ENCODE peak calls at places on chromosomes 1 and 21, in four cellular contexts. One of them, this sample, is unnamed.
A peak's percentile ranks its signal among the peaks of the same experiment; 100 is the strongest.

GRCh38 chr1:183255073-183255472 is 69.0 kb downstream of the LAMC2 start:
- DNase-seq in stimulated activated CD8-positive, alpha-beta memory T cell treated with anti-CD3 and anti-CD28 coated beads, Interleukin-15, amount 100 ng/mL, for 1 hour: no peak
- DNase-seq in NCI-H1092: no peak
- DNase-seq in activated CD4-positive, alpha-beta T cell treated with anti-CD3 and anti-CD28 coated beads, Interleukin-2, amount 50 U/mL, for 48 hours: no peak
- DNase-seq in this sample: no peak

GRCh38 chr1:59323879-59324278 is 27.0 kb downstream of the FGGY start:
- DNase-seq in stimulated activated CD8-positive, alpha-beta memory T cell treated with anti-CD3 and anti-CD28 coated beads, Interleukin-15, amount 100 ng/mL, for 1 hour: no peak
- DNase-seq in NCI-H1092: no peak
- DNase-seq in activated CD4-positive, alpha-beta T cell treated with anti-CD3 and anti-CD28 coated beads, Interleukin-2, amount 50 U/mL, for 48 hours: no peak
- DNase-seq in this sample: no peak

GRCh38 chr1:244322791-244323521 is 128.8 kb downstream of the ADSS2 start:
- DNase-seq in stimulated activated CD8-positive, alpha-beta memory T cell treated with anti-CD3 and anti-CD28 coated beads, Interleukin-15, amount 100 ng/mL, for 1 hour: no peak
- DNase-seq in NCI-H1092: no peak
- DNase-seq in activated CD4-positive, alpha-beta T cell treated with anti-CD3 and anti-CD28 coated beads, Interleukin-2, amount 50 U/mL, for 48 hours: no peak
- DNase-seq in this sample: no peak

GRCh38 chr21:45542242-45542666 is at the start of gene SLC19A1:
- DNase-seq in activated CD4-positive, alpha-beta T cell treated with anti-CD3 and anti-CD28 coated beads, Interleukin-2, amount 50 U/mL, for 48 hours: peak; percentile 75
- DNase-seq in NCI-H1092: peak; percentile 52
- DNase-seq in stimulated activated CD8-positive, alpha-beta memory T cell treated with anti-CD3 and anti-CD28 coated beads, Interleukin-15, amount 100 ng/mL, for 1 hour: peak; percentile 34
- DNase-seq in this sample: peak; percentile 53

GRCh38 chr1:104182251-104182650 is 432.6 kb downstream of the AMY1C start:
- DNase-seq in stimulated activated CD8-positive, alpha-beta memory T cell treated with anti-CD3 and anti-CD28 coated beads, Interleukin-15, amount 100 ng/mL, for 1 hour: no peak
- DNase-seq in NCI-H1092: no peak
- DNase-seq in activated CD4-positive, alpha-beta T cell treated with anti-CD3 and anti-CD28 coated beads, Interleukin-2, amount 50 U/mL, for 48 hours: no peak
- DNase-seq in this sample: no peak

GRCh38 chr1:218350909-218351616 is 5.9 kb downstream of the TGFB2 start:
- DNase-seq in stimulated activated CD8-positive, alpha-beta memory T cell treated with anti-CD3 and anti-CD28 coated beads, Interleukin-15, amount 100 ng/mL, for 1 hour: no peak
- DNase-seq in NCI-H1092: no peak
- DNase-seq in activated CD4-positive, alpha-beta T cell treated with anti-CD3 and anti-CD28 coated beads, Interleukin-2, amount 50 U/mL, for 48 hours: no peak
- DNase-seq in this sample: no peak

GRCh38 chr1:119327066-119327435 is 41.5 kb upstream of the HAO2 start:
- DNase-seq in activated CD4-positive, alpha-beta T cell treated with anti-CD3 and anti-CD28 coated beads, Interleukin-2, amount 50 U/mL, for 48 hours: no peak
- DNase-seq in NCI-H1092: no peak
- DNase-seq in stimulated activated CD8-positive, alpha-beta memory T cell treated with anti-CD3 and anti-CD28 coated beads, Interleukin-15, amount 100 ng/mL, for 1 hour: no peak
- DNase-seq in this sample: no peak

GRCh38 chr1:226154593-226154992 is 31.9 kb downstream of the ACBD3 start:
- DNase-seq in NCI-H1092: no peak
- DNase-seq in stimulated activated CD8-positive, alpha-beta memory T cell treated with anti-CD3 and anti-CD28 coated beads, Interleukin-15, amount 100 ng/mL, for 1 hour: no peak
- DNase-seq in activated CD4-positive, alpha-beta T cell treated with anti-CD3 and anti-CD28 coated beads, Interleukin-2, amount 50 U/mL, for 48 hours: no peak
- DNase-seq in this sample: no peak

GRCh38 chr1:37038703-37039093 is 4.4 kb upstream of the GRIK3 start:
- DNase-seq in NCI-H1092: peak; percentile 99
- DNase-seq in activated CD4-positive, alpha-beta T cell treated with anti-CD3 and anti-CD28 coated beads, Interleukin-2, amount 50 U/mL, for 48 hours: no peak
- DNase-seq in stimulated activated CD8-positive, alpha-beta memory T cell treated with anti-CD3 and anti-CD28 coated beads, Interleukin-15, amount 100 ng/mL, for 1 hour: no peak
- DNase-seq in this sample: no peak

GRCh38 chr1:44672956-44673674 is 1.2 kb downstream of the TMEM53 start:
- DNase-seq in NCI-H1092: no peak
- DNase-seq in stimulated activated CD8-positive, alpha-beta memory T cell treated with anti-CD3 and anti-CD28 coated beads, Interleukin-15, amount 100 ng/mL, for 1 hour: no peak
- DNase-seq in activated CD4-positive, alpha-beta T cell treated with anti-CD3 and anti-CD28 coated beads, Interleukin-2, amount 50 U/mL, for 48 hours: no peak
- DNase-seq in this sample: no peak

GRCh38 chr1:32394890-32395415 is 712 bp upstream of the BSDC1 start:
- DNase-seq in stimulated activated CD8-positive, alpha-beta memory T cell treated with anti-CD3 and anti-CD28 coated beads, Interleukin-15, amount 100 ng/mL, for 1 hour: no peak
- DNase-seq in activated CD4-positive, alpha-beta T cell treated with anti-CD3 and anti-CD28 coated beads, Interleukin-2, amount 50 U/mL, for 48 hours: no peak
- DNase-seq in NCI-H1092: peak; percentile 33
- DNase-seq in this sample: peak; percentile 16

GRCh38 chr1:55421317-55421716 is 206.2 kb upstream of the USP24 start:
- DNase-seq in activated CD4-positive, alpha-beta T cell treated with anti-CD3 and anti-CD28 coated beads, Interleukin-2, amount 50 U/mL, for 48 hours: no peak
- DNase-seq in stimulated activated CD8-positive, alpha-beta memory T cell treated with anti-CD3 and anti-CD28 coated beads, Interleukin-15, amount 100 ng/mL, for 1 hour: no peak
- DNase-seq in NCI-H1092: no peak
- DNase-seq in this sample: no peak

GRCh38 chr1:201636581-201636980 is 97.7 kb downstream of the NAV1 start:
- DNase-seq in stimulated activated CD8-positive, alpha-beta memory T cell treated with anti-CD3 and anti-CD28 coated beads, Interleukin-15, amount 100 ng/mL, for 1 hour: no peak
- DNase-seq in NCI-H1092: no peak
- DNase-seq in activated CD4-positive, alpha-beta T cell treated with anti-CD3 and anti-CD28 coated beads, Interleukin-2, amount 50 U/mL, for 48 hours: no peak
- DNase-seq in this sample: no peak

GRCh38 chr1:152347116-152347728 is 12.6 kb downstream of the FLG2 start:
- DNase-seq in stimulated activated CD8-positive, alpha-beta memory T cell treated with anti-CD3 and anti-CD28 coated beads, Interleukin-15, amount 100 ng/mL, for 1 hour: peak; percentile 25
- DNase-seq in NCI-H1092: no peak
- DNase-seq in activated CD4-positive, alpha-beta T cell treated with anti-CD3 and anti-CD28 coated beads, Interleukin-2, amount 50 U/mL, for 48 hours: peak; percentile 8
- DNase-seq in this sample: peak; percentile 46

GRCh38 chr1:36096500-36097412 is 8.1 kb downstream of the ADPRS start:
- DNase-seq in NCI-H1092: no peak
- DNase-seq in activated CD4-positive, alpha-beta T cell treated with anti-CD3 and anti-CD28 coated beads, Interleukin-2, amount 50 U/mL, for 48 hours: no peak
- DNase-seq in stimulated activated CD8-positive, alpha-beta memory T cell treated with anti-CD3 and anti-CD28 coated beads, Interleukin-15, amount 100 ng/mL, for 1 hour: no peak
- DNase-seq in this sample: no peak

GRCh38 chr1:84668185-84668584 is 22.1 kb downstream of the SSX2IP start:
- DNase-seq in NCI-H1092: no peak
- DNase-seq in activated CD4-positive, alpha-beta T cell treated with anti-CD3 and anti-CD28 coated beads, Interleukin-2, amount 50 U/mL, for 48 hours: no peak
- DNase-seq in stimulated activated CD8-positive, alpha-beta memory T cell treated with anti-CD3 and anti-CD28 coated beads, Interleukin-15, amount 100 ng/mL, for 1 hour: no peak
- DNase-seq in this sample: no peak

GRCh38 chr1:1273152-1273534 is 511 bp downstream of the UBE2J2 start:
- DNase-seq in stimulated activated CD8-positive, alpha-beta memory T cell treated with anti-CD3 and anti-CD28 coated beads, Interleukin-15, amount 100 ng/mL, for 1 hour: no peak
- DNase-seq in activated CD4-positive, alpha-beta T cell treated with anti-CD3 and anti-CD28 coated beads, Interleukin-2, amount 50 U/mL, for 48 hours: no peak
- DNase-seq in NCI-H1092: no peak
- DNase-seq in this sample: no peak

GRCh38 chr1:212119397-212119837 is 83.9 kb downstream of the DTL start:
- DNase-seq in NCI-H1092: no peak
- DNase-seq in stimulated activated CD8-positive, alpha-beta memory T cell treated with anti-CD3 and anti-CD28 coated beads, Interleukin-15, amount 100 ng/mL, for 1 hour: no peak
- DNase-seq in activated CD4-positive, alpha-beta T cell treated with anti-CD3 and anti-CD28 coated beads, Interleukin-2, amount 50 U/mL, for 48 hours: no peak
- DNase-seq in this sample: no peak

GRCh38 chr1:61000327-61000726 is 82.0 kb upstream of the NFIA start:
- DNase-seq in NCI-H1092: no peak
- DNase-seq in stimulated activated CD8-positive, alpha-beta memory T cell treated with anti-CD3 and anti-CD28 coated beads, Interleukin-15, amount 100 ng/mL, for 1 hour: no peak
- DNase-seq in activated CD4-positive, alpha-beta T cell treated with anti-CD3 and anti-CD28 coated beads, Interleukin-2, amount 50 U/mL, for 48 hours: no peak
- DNase-seq in this sample: no peak

GRCh38 chr1:184791199-184791935 is 36.7 kb upstream of the EDEM3 start:
- DNase-seq in NCI-H1092: no peak
- DNase-seq in activated CD4-positive, alpha-beta T cell treated with anti-CD3 and anti-CD28 coated beads, Interleukin-2, amount 50 U/mL, for 48 hours: no peak
- DNase-seq in stimulated activated CD8-positive, alpha-beta memory T cell treated with anti-CD3 and anti-CD28 coated beads, Interleukin-15, amount 100 ng/mL, for 1 hour: no peak
- DNase-seq in this sample: no peak

GRCh38 chr1:26145041-26145959 is 13.6 kb upstream of the FAM110D start:
- DNase-seq in NCI-H1092: peak; percentile 87
- DNase-seq in stimulated activated CD8-positive, alpha-beta memory T cell treated with anti-CD3 and anti-CD28 coated beads, Interleukin-15, amount 100 ng/mL, for 1 hour: peak; percentile 53
- DNase-seq in activated CD4-positive, alpha-beta T cell treated with anti-CD3 and anti-CD28 coated beads, Interleukin-2, amount 50 U/mL, for 48 hours: peak; percentile 71
- DNase-seq in this sample: peak; percentile 85

GRCh38 chr21:46027855-46028493 is 46.4 kb downstream of the COL6A1 start:
- DNase-seq in stimulated activated CD8-positive, alpha-beta memory T cell treated with anti-CD3 and anti-CD28 coated beads, Interleukin-15, amount 100 ng/mL, for 1 hour: no peak
- DNase-seq in NCI-H1092: no peak
- DNase-seq in activated CD4-positive, alpha-beta T cell treated with anti-CD3 and anti-CD28 coated beads, Interleukin-2, amount 50 U/mL, for 48 hours: no peak
- DNase-seq in this sample: no peak

GRCh38 chr1:234645474-234645953 is 35.5 kb upstream of the IRF2BP2 start:
- DNase-seq in NCI-H1092: no peak
- DNase-seq in stimulated activated CD8-positive, alpha-beta memory T cell treated with anti-CD3 and anti-CD28 coated beads, Interleukin-15, amount 100 ng/mL, for 1 hour: no peak
- DNase-seq in activated CD4-positive, alpha-beta T cell treated with anti-CD3 and anti-CD28 coated beads, Interleukin-2, amount 50 U/mL, for 48 hours: no peak
- DNase-seq in this sample: no peak

GRCh38 chr1:110605901-110606783 is at the start of gene KCNA2:
- DNase-seq in stimulated activated CD8-positive, alpha-beta memory T cell treated with anti-CD3 and anti-CD28 coated beads, Interleukin-15, amount 100 ng/mL, for 1 hour: no peak
- DNase-seq in activated CD4-positive, alpha-beta T cell treated with anti-CD3 and anti-CD28 coated beads, Interleukin-2, amount 50 U/mL, for 48 hours: no peak
- DNase-seq in NCI-H1092: peak; percentile 39
- DNase-seq in this sample: no peak

GRCh38 chr1:212470059-212470458 is 37.3 kb downstream of the NENF start:
- DNase-seq in activated CD4-positive, alpha-beta T cell treated with anti-CD3 and anti-CD28 coated beads, Interleukin-2, amount 50 U/mL, for 48 hours: no peak
- DNase-seq in NCI-H1092: no peak
- DNase-seq in stimulated activated CD8-positive, alpha-beta memory T cell treated with anti-CD3 and anti-CD28 coated beads, Interleukin-15, amount 100 ng/mL, for 1 hour: no peak
- DNase-seq in this sample: no peak

GRCh38 chr1:203188686-203189232 is 2.3 kb upstream of the CHI3L1 start:
- DNase-seq in NCI-H1092: no peak
- DNase-seq in stimulated activated CD8-positive, alpha-beta memory T cell treated with anti-CD3 and anti-CD28 coated beads, Interleukin-15, amount 100 ng/mL, for 1 hour: no peak
- DNase-seq in activated CD4-positive, alpha-beta T cell treated with anti-CD3 and anti-CD28 coated beads, Interleukin-2, amount 50 U/mL, for 48 hours: no peak
- DNase-seq in this sample: no peak

This sample was measured in NCI-H1436.